ENCODE peak calls at places on chromosomes 3 and 15, in ten cellular contexts. X, A, V, P, D, K, M, E, T and L are unnamed samples. For H3K9me3, the result is how much of the 10 kb centered on the place peaks cover.

GRCh38 chr3:143171141-143171651 is 51.6 kb downstream of the CHST2 start:
- DNase-seq in X (no peak), A (peak), V (no peak), P (no peak), D (no peak), K (peak), M (no peak), E (no peak), T (no peak), L (no peak)

GRCh38 chr15:57626713-57627440 is 35.2 kb downstream of the MYZAP start:
- DNase-seq in X (no peak), A (no peak), V (no peak), P (no peak), D (no peak), K (no peak), M (no peak), E (no peak), T (no peak), L (no peak)

GRCh38 chr3:102090646-102091045 is 241.3 kb downstream of the NFKBIZ start:
- DNase-seq in X (peak), A (no peak), V (no peak), P (no peak), D (no peak), K (peak), M (no peak), E (no peak), T (no peak), L (no peak)

GRCh38 chr3:108603689-108604088 is 14.2 kb downstream of the DZIP3 start:
- DNase-seq in X (peak), A (peak), V (no peak), P (no peak), D (no peak), K (peak), M (no peak), E (no peak), T (no peak), L (no peak)

GRCh38 chr15:57703387-57703786 is 3.1 kb upstream of the POLR2M start:
- DNase-seq in X (peak), A (no peak), V (no peak), P (peak), D (no peak), K (no peak), M (no peak), E (no peak), T (no peak), L (no peak)

GRCh38 chr3:7754653-7755052 is 747.0 kb upstream of the LMCD1 start:
- DNase-seq in X (no peak), A (no peak), V (no peak), P (no peak), D (no peak), K (no peak), M (no peak), E (no peak), T (no peak), L (no peak)

GRCh38 chr15:73717206-73717605 is 33.0 kb downstream of the CD276 start:
- DNase-seq in X (no peak), A (no peak), V (no peak), P (no peak), D (no peak), K (no peak), M (no peak), E (no peak), T (no peak), L (no peak)

GRCh38 chr15:48112242-48112641 is 8.5 kb upstream of the SLC24A5 start:
- DNase-seq in X (peak), A (peak), V (no peak), P (no peak), D (peak), K (peak), M (no peak), E (peak), T (peak), L (no peak)

GRCh38 chr3:104952587-104952986 is 414.1 kb upstream of the ALCAM start:
- DNase-seq in X (peak), A (no peak), V (peak), P (no peak), D (no peak), K (peak), M (no peak), E (no peak), T (no peak), L (no peak)

GRCh38 chr3:134326760-134327593 is 47.3 kb downstream of the AMOTL2 start:
- DNase-seq in X (peak), A (no peak), V (peak), P (no peak), D (peak), K (peak), M (peak), E (peak), T (peak), L (no peak)

GRCh38 chr15:57566840-57567239 is 24.9 kb upstream of the MYZAP start:
- DNase-seq in X (peak), A (peak), V (no peak), P (no peak), D (no peak), K (no peak), M (no peak), E (no peak), T (peak), L (no peak)

GRCh38 chr3:180764481-180764880 is 85.2 kb upstream of the CCDC39 start:
- DNase-seq in X (no peak), A (no peak), V (no peak), P (no peak), D (no peak), K (no peak), M (no peak), E (no peak), T (no peak), L (no peak)

GRCh38 chr3:38438421-38438820 is 15.3 kb upstream of the ACVR2B start:
- DNase-seq in X (peak), A (peak), V (no peak), P (peak), D (no peak), K (peak), M (no peak), E (no peak), T (peak), L (no peak)
- H3K9me3 ChIP-seq in X (under half), A (under half), V (under half), P (under half), D (under half), K (under half), M (under half), E (under half), T (under half), L (under half)

DNA sequence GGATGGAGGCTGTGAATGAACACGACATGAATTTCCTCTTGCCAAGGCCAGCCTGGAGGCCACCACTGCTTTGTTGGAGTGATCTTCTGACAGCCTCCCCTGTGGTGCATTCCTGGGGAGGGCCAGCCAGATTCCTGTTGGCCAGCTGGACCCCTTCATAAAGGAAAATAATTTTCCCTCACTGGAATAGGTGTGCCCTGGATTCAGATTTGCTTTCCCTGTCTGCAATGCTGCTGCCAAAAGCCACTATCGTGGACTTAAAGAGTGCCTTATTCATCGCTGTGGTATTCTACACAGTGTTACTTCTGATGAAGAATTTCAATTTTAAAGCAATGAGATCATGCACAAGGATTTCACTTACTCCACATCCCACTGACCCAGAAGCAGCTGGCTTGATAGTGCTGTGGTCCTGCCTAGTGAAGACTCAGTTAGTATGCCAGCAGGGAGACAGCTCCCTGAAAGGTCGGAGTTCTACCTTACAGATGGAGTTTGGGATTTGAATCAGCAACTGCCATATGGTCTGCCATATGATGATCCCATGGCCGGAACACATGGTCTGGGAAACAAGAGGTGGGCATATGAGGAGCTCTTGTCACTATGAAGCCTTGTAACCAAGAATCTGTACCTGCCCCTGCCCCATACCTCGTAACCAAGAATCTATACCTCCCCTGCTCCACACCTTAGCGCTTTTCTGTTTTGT is 145.2 kb downstream of the KLF13 start:
- DNase-seq in X (peak), A (no peak), V (no peak), P (no peak), D (no peak), K (peak), M (no peak), E (no peak), T (peak), L (no peak)
- H3K9me3 ChIP-seq in X (under half), A (under half), V (under half), P (under half), D (under half), K (under half), M (under half), E (under half), T (under half), L (under half)

GRCh38 chr3:197239857-197240256 is 58.6 kb downstream of the DLG1 start:
- DNase-seq in X (no peak), A (no peak), V (no peak), P (no peak), D (no peak), K (no peak), M (no peak), E (no peak), T (no peak), L (no peak)

GRCh38 chr3:197242784-197243432 is 55.5 kb downstream of the DLG1 start:
- DNase-seq in X (no peak), A (peak), V (no peak), P (no peak), D (peak), K (no peak), M (no peak), E (no peak), T (no peak), L (no peak)

GRCh38 chr3:197237897-197238296 is 60.5 kb downstream of the DLG1 start:
- DNase-seq in X (no peak), A (no peak), V (no peak), P (no peak), D (no peak), K (no peak), M (no peak), E (no peak), T (no peak), L (no peak)

GRCh38 chr3:197238842-197239241 is 59.6 kb downstream of the DLG1 start:
- DNase-seq in X (no peak), A (no peak), V (no peak), P (no peak), D (no peak), K (no peak), M (no peak), E (no peak), T (no peak), L (no peak)

DNA sequence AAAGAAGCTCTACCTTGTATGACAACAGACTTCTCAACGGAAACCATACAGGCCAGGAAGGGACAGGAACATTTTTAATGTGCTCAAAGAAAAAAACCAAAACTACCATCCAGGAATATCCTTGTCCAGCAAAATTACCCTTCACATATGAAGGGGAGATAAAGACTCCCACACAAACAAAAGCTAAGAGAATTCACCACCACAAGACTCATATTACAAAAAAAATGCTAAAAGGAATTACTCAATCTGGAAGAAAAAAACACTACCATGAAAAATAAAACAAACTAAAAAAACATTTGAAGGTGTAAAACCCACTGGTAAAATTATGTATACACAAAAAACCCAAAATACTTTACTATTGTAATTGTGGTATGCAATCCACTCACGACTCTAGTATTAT is 57.2 kb downstream of the DLG1 start:
- DNase-seq in X (no peak), A (no peak), V (no peak), P (no peak), D (no peak), K (peak), M (no peak), E (no peak), T (no peak), L (no peak)
- H3K9me3 ChIP-seq in X (under half), A (under half), V (under half), P (under half), D (under half), K (under half), M (under half), E (under half), T (under half), L (under half)

DNA sequence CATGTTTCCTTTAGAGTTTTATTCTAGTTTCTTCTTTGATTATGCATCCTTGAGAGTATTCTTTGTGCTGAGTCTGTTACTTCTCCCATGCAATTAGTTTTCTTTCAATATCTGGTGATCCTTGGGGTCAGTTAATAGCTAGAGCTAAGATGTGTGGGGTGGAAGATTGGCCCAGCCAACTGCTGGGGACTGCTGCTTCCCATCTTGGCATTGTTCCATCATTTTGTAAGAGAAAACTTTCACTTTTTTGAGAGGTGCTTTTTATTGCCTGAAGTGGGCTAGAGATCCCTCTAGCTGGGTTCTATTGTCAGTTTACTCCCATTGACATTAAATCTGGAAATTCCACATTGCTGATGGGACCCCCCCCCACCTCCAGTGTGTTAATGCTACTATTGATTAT is 15.4 kb downstream of the BCL2L10 start:
- DNase-seq in X (no peak), A (no peak), V (no peak), P (no peak), D (no peak), K (no peak), M (no peak), E (no peak), T (no peak), L (no peak)
- H3K9me3 ChIP-seq in X (under half), A (under half), V (under half), P (under half), D (under half), K (under half), M (under half), E (under half), T (under half), L (under half)

GRCh38 chr15:69190504-69190903 is 30.1 kb downstream of the GLCE start:
- DNase-seq in X (no peak), A (no peak), V (no peak), P (no peak), D (no peak), K (no peak), M (no peak), E (no peak), T (no peak), L (no peak)

GRCh38 chr15:69193948-69194827 is 33.8 kb downstream of the GLCE start:
- DNase-seq in X (no peak), A (no peak), V (no peak), P (no peak), D (no peak), K (peak), M (no peak), E (no peak), T (no peak), L (no peak)

GRCh38 chr15:69190091-69190490 is 29.7 kb downstream of the GLCE start:
- DNase-seq in X (no peak), A (no peak), V (no peak), P (no peak), D (no peak), K (no peak), M (no peak), E (no peak), T (no peak), L (no peak)

GRCh38 chr15:69185706-69186105 is 25.3 kb downstream of the GLCE start:
- DNase-seq in X (no peak), A (no peak), V (no peak), P (no peak), D (no peak), K (no peak), M (no peak), E (no peak), T (no peak), L (no peak)

GRCh38 chr15:69189157-69189556 is 28.7 kb downstream of the GLCE start:
- DNase-seq in X (no peak), A (no peak), V (no peak), P (no peak), D (no peak), K (no peak), M (no peak), E (no peak), T (no peak), L (no peak)
- H3K9me3 ChIP-seq in X (under half), A (under half), V (under half), P (under half), D (under half), K (under half), M (under half), E (under half), T (under half), L (under half)

DNA sequence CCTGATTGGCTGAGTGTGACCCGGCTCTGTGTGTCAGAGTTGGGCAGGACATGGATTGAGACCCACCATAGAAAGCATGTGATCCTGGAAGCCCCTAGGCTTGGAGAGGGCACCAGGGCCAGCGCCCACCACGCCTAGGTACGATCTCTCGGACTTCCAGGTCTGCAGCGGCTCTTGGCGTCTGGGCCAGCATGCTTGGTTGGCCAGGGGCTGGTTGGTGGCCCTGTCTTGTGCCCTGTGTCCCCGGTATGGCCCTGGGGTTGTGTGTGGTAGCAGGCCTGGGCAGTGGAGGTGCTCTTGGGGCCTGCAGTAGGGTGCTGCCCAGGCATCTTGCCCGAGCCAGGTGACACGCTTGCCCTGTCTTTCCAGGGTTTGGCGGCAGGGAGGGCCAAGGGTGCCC is 210.6 kb downstream of the UBE3A start:
- DNase-seq in X (no peak), A (no peak), V (no peak), P (no peak), D (no peak), K (no peak), M (no peak), E (no peak), T (no peak), L (no peak)
- H3K9me3 ChIP-seq in X (under half), A (under half), V (under half), P (under half), D (under half), K (half or more), M (under half), E (under half), T (under half), L (under half)

DNA sequence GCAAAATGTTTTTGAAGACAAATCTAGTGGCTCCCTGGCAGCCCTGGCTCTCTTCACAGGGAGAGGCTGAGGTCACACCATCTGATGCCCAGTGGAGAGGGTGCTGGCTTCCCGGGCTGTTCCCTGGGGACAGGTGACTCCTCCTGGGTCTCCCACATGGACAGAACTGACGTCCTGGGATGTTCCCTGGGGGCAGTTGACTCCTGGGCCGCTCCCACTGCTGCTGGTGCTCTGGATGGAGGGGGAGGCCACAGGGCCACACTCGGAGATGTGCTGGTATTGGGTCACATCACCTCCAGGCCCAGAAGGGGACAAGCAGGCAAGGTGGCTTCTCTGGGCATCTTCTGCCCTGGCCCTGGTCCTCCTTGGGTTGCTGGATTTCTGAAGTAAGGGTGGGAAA is 27.8 kb upstream of the ACAD9 start:
- DNase-seq in X (no peak), A (no peak), V (no peak), P (no peak), D (no peak), K (no peak), M (no peak), E (no peak), T (no peak), L (no peak)
- H3K9me3 ChIP-seq in X (under half), A (under half), V (under half), P (under half), D (under half), K (under half), M (under half), E (under half), T (under half), L (under half)

GRCh38 chr3:62392893-62393292 is 19.5 kb upstream of the FEZF2 start:
- DNase-seq in X (no peak), A (no peak), V (no peak), P (no peak), D (no peak), K (no peak), M (no peak), E (no peak), T (no peak), L (no peak)

DNA sequence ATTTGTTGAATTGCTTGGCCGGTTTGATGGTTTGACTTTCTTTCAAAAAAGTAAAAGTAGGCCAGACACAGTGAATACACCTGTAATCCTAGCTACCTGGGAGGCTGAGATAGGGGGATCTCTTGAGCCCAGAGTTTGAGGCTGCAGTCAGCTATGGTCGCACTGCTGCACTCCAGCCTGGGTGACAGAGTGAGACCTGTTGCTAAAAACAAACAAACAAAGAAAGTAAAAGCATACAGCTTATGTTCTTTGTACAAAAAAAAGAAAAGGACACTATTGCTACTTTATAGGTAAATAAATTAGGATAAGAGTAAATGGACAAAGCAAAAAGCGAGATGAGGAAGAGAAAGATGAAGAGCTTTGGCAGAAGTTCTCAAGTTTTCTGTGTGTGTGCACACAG is 13.9 kb upstream of the FEZF2 start:
- DNase-seq in X (no peak), A (no peak), V (no peak), P (no peak), D (no peak), K (no peak), M (no peak), E (no peak), T (no peak), L (no peak)
- H3K9me3 ChIP-seq in X (under half), A (under half), V (under half), P (under half), D (under half), K (under half), M (under half), E (under half), T (under half), L (under half)

GRCh38 chr15:25087137-25087536 is 132.3 kb downstream of the SNRPN start:
- DNase-seq in X (no peak), A (no peak), V (no peak), P (no peak), D (no peak), K (no peak), M (no peak), E (no peak), T (peak), L (no peak)
- H3K9me3 ChIP-seq in X (under half), A (under half), V (under half), P (half or more), D (under half), K (half or more), M (half or more), E (under half), T (under half), L (under half)

DNA sequence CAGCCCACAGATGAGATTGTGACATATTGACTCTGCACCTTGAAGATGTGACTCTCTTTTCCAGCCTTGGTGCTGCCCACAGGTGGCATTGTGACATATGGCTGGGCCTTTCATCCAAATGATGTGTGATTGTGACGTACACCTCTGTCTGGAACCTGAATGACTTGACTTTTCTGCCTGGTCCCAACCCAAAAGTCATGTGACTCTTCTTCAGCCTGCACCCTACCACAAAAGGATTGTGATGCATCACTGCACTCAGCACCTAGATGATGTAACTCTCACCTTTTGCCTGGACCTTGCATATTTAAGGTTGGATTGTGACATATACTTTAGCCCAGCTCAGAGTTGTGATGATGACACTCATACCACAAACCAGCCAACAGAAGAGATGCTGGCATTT is 204.5 kb downstream of the OCA2 start:
- DNase-seq in X (no peak), A (no peak), V (no peak), P (no peak), D (no peak), K (no peak), M (no peak), E (no peak), T (no peak), L (no peak)
- H3K9me3 ChIP-seq in X (under half), A (under half), V (under half), P (under half), D (under half), K (under half), M (under half), E (under half), T (under half), L (under half)